ENCODE peak calls at places on chromosomes 13 and 19, in four cellular contexts. P is GM12878, D is HepG2, G is K562. M is an unnamed sample.
A peak's percentile ranks its signal among the peaks of the same experiment; 100 is the strongest.

GRCh38 chr19:39951686-39952085 is 17.3 kb upstream of the FCGBP start:
- DNase-seq in P (no peak), D (no peak), G (no peak), M (no peak)

GRCh38 chr13:87274209-87274819 is 396.9 kb upstream of the SLITRK5 start:
- DNase-seq in P (no peak), D (peak; percentile 43), G (peak; percentile 39), M (peak; percentile 25)

GRCh38 chr19:55117063-55117635 is 288 bp downstream of the PPP1R12C start:
- DNase-seq in P (no peak), D (no peak), G (peak; percentile 39), M (no peak)

GRCh38 chr13:79482271-79482970 is 1.5 kb downstream of the NDFIP2 start:
- DNase-seq in P (no peak), D (no peak), G (no peak), M (no peak)

GRCh38 chr13:55963934-55964333 is 1176.8 kb upstream of the PRR20A start:
- DNase-seq in P (no peak), D (no peak), G (no peak), M (no peak)

GRCh38 chr19:40610396-40611064 is 9.4 kb downstream of the LTBP4 start:
- DNase-seq in P (no peak), D (no peak), G (no peak), M (peak; percentile 90)

GRCh38 chr19:3982701-3983541 is 2.3 kb downstream of the EEF2 start:
- DNase-seq in P (no peak), D (peak; percentile 41), G (no peak), M (peak; percentile 23)

GRCh38 chr13:40236566-40237168 is 429.8 kb downstream of the FOXO1 start:
- DNase-seq in P (no peak), D (no peak), G (no peak), M (no peak)

GRCh38 chr19:42179501-42179817 is 38.0 kb downstream of the DEDD2 start:
- DNase-seq in P (no peak), D (no peak), G (no peak), M (no peak)

GRCh38 chr13:83229574-83230300 is 652.5 kb downstream of the SLITRK1 start:
- DNase-seq in P (no peak), D (no peak), G (no peak), M (no peak)

GRCh38 chr13:35760678-35761308 is 284.3 kb upstream of the MAB21L1 start:
- DNase-seq in P (no peak), D (no peak), G (no peak), M (no peak)

DNA sequence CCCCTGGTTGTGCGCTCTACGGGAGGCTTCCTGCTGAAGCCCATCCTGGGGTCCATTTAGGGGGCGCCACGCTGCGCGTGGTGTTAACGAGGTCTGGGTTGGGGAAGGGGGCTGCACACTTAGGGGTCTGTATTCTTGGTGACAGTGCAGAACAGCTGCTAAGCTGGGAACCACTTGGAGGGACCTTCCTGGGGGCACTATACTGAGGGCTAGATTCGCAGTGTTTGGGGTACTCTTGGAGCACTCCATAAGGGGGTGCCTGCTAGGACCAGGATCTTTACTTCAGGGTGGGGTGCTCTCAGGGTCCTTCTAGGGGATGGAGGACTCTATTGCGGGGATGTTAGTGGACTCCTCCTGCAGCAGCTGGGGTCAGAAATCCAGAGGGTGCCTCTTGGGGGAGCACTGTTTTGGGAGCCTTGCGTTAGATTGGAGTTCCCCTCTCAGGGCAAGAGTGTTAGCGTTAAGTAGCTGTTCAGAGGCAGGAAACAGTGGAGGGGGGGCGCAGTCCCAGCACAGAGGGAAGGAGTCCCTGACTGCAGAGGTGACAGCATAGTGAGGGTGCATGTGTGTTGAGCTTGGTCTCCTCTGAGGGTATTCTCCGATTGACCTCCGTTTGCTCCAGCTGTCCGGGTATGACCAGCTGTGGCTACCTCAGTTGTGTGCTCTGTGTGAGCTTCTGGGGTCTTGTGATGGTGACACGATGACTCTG is 1.1 kb downstream of the PDE4A start:
- DNase-seq in P (no peak), D (no peak), G (peak; percentile 50), M (no peak)
- TF ChIP-seq CTCF in P (no peak), D (no peak), G (no peak), M (peak; percentile 12)

DNA sequence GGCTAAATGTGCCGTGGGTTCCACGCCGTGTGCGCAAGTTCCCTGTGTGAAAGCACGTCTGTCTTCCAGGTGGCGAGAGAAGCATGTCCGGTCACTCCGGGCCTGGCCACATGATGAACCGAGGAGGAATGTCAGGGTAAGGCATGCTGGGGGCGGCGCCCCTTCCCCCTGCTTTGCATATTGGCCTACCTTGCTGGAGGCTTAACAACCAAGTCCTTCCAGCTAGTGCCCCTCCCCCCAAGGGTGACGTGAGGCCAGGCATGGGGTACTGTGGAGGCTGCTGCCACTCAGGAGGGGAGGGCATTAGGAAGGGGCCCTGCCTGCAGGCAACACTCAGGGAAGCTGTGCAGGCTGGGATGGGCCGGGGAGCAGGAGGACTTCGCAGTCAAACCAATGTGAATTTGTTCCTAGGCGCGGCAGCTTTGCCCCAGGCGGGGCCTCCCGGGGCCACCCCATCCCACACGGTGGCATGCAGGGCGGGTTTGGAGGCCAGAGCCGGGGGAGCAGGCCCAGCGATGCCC is 12.5 kb downstream of the MICOS13 start:
- DNase-seq in P (no peak), D (no peak), G (no peak), M (no peak)
- TF ChIP-seq NFIC in P (no peak), D (no peak), G (no peak), M (no peak)

GRCh38 chr19:43430142-43430710 is 15.5 kb downstream of the TEX101 start:
- DNase-seq in P (no peak), D (no peak), G (no peak), M (no peak)

GRCh38 chr19:43433689-43434088 is 19.0 kb downstream of the TEX101 start:
- DNase-seq in P (no peak), D (no peak), G (no peak), M (no peak)

GRCh38 chr19:43435775-43436174 is 21.1 kb downstream of the TEX101 start:
- DNase-seq in P (no peak), D (no peak), G (no peak), M (no peak)

GRCh38 chr19:43430976-43431375 is 16.3 kb downstream of the TEX101 start:
- DNase-seq in P (no peak), D (no peak), G (no peak), M (no peak)

GRCh38 chr19:43432866-43433673 is 18.4 kb downstream of the TEX101 start:
- DNase-seq in P (no peak), D (peak; percentile 40), G (peak; percentile 79), M (peak; percentile 79)
- TF ChIP-seq CTCF in P (peak; percentile 89), D (peak; percentile 85), G (peak; percentile 87), M (peak; percentile 88)

GRCh38 chr19:7394728-7395359 is 46.1 kb downstream of the ARHGEF18 start:
- DNase-seq in P (peak; percentile 80), D (peak; percentile 73), G (peak; percentile 91), M (peak; percentile 99)

GRCh38 chr19:7395793-7396192 is 47.1 kb downstream of the ARHGEF18 start:
- DNase-seq in P (no peak), D (no peak), G (peak; percentile 5), M (no peak)

GRCh38 chr19:7400815-7401214 is 52.1 kb downstream of the ARHGEF18 start:
- DNase-seq in P (no peak), D (no peak), G (no peak), M (no peak)

GRCh38 chr19:7395360-7395781 is 46.6 kb downstream of the ARHGEF18 start:
- DNase-seq in P (no peak), D (no peak), G (peak; percentile 15), M (peak; percentile 62)

DNA sequence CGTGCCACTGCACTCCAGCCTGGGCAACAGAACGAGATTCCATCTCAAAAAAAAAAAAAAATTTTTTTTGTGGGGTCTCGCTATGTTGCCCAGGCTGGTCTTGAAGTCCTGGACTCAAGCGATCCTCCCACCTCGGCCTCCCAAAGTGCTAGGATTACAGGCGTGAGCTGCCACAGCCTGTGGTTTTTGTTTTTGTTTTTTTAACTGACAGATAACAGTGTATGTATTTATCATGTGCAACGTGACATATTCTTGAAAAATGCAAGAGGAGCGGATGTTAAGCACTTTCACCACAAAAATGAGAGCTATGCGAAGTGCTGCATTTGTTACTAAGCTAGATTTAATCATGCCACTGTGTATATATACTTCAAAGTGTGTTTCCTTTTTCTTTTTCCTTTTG is 49.0 kb downstream of the ARHGEF18 start:
- DNase-seq in P (no peak), D (peak; percentile 56), G (no peak), M (no peak)
- TF ChIP-seq NFIC in P (no peak), D (no peak), G (no peak), M (no peak)

DNA sequence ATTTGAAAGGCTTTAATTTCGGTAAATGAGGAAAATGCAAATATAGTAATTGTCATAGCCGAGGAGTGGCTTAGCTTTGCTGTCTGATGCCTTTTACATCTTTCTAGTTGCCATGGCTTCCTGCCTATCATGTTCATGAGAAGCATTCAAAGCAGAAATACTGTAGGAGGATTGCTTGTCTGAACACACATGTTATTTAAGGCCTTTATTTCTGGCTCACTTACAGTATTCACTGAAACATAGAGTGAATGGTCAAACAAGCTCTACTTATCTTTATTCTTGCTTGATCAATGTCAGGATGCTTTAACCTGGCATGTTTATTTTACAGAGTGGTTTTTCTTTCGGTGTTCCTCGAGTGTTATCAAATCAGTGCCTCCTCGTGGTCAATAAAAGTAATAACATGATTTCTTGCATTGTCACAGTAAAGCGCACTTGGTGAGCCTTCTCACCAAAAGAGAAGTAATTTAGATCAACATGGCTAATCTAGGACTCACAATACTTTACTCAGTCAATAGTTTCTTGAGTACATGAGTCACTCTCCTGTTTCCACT is 73.5 kb upstream of the PCDH17 start:
- DNase-seq in P (no peak), D (peak; percentile 15), G (no peak), M (peak; percentile 2)
- TF ChIP-seq CTCF in P (no peak), D (no peak), G (no peak), M (peak; percentile 58)

DNA sequence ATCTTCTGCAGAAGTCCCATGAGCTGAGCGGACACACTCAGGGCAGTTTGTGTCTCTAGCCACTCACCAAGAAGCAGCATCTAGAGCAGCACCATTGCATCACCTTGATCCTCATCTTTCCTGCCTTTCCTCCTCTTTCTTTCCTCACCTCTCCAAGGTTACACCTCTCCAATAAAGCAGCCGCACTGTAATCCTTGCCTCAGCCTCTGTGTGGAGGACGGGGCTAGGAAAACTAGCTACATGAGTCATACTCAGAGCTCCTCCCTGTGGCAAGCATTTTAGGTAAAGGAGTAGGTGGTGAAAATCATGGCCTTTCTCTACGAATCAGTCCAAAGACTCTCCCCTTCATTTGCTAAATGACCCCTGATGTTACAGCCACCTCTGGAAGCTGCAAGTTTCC is 108.8 kb downstream of the DNAJC15 start:
- DNase-seq in P (no peak), D (peak; percentile 52), G (peak; percentile 4), M (no peak)
- TF ChIP-seq NFIC in P (no peak), D (no peak), G (no peak), M (no peak)

GRCh38 chr13:41564046-41564445 is 106.7 kb downstream of the RGCC start:
- DNase-seq in P (no peak), D (no peak), G (no peak), M (no peak)

GRCh38 chr13:41565221-41565620 is 107.9 kb downstream of the RGCC start:
- DNase-seq in P (no peak), D (peak; percentile 24), G (no peak), M (no peak)

GRCh38 chr13:41563501-41564001 is 106.2 kb downstream of the RGCC start:
- DNase-seq in P (no peak), D (peak; percentile 57), G (no peak), M (no peak)

GRCh38 chr13:41568143-41568989 is 111.0 kb downstream of the RGCC start:
- DNase-seq in P (no peak), D (no peak), G (no peak), M (no peak)

GRCh38 chr13:41568990-41569387 is 111.6 kb downstream of the RGCC start:
- DNase-seq in P (no peak), D (no peak), G (no peak), M (no peak)
- TF ChIP-seq CTCF in P (no peak), D (no peak), G (no peak), M (no peak)